ENCODE peak calls at places on chromosomes 11 and 22, in nine cellular contexts. T, W, J, E, V, H, Q, F and L are unnamed samples.
A peak's percentile ranks its signal among the peaks of the same experiment; 100 is the strongest.

GRCh38 chr11:66280428-66280827 is 2.5 kb downstream of the CNIH2 start:
- DNase-seq in T (no peak), H (no peak), W (no peak), F (no peak), V (no peak), E (no peak), J (no peak), Q (no peak), L (no peak)

GRCh38 chr11:3074912-3075589 is 17.8 kb upstream of the CARS1 start:
- DNase-seq in F (no peak), E (no peak), H (no peak), V (no peak), T (no peak), W (no peak), Q (no peak), J (no peak), L (no peak)

GRCh38 chr11:94728541-94728940 is 39.6 kb upstream of the AMOTL1 start:
- DNase-seq in H (no peak), W (no peak), V (no peak), E (no peak), J (no peak), T (no peak), Q (no peak), F (no peak), L (no peak)

GRCh38 chr11:2316169-2316962 is 14.6 kb downstream of the TSPAN32 start:
- DNase-seq in Q (no peak), E (peak; percentile 45), F (no peak), V (no peak), T (no peak), W (no peak), H (no peak), J (peak; percentile 9), L (no peak)

GRCh38 chr11:62143727-62144126 is 19.9 kb downstream of the INCENP start:
- DNase-seq in Q (no peak), E (peak; percentile 46), V (peak; percentile 26), T (no peak), H (no peak), F (no peak), J (no peak), W (no peak), L (no peak)

GRCh38 chr11:65788801-65789200 is 1.9 kb downstream of the OVOL1 start:
- DNase-seq in F (no peak), Q (no peak), W (no peak), V (no peak), T (no peak), H (no peak), J (no peak), E (no peak), L (no peak)

GRCh38 chr22:44184006-44184405 is 3.3 kb downstream of the PARVG start:
- DNase-seq in F (no peak), W (peak; percentile 37), Q (no peak), J (no peak), E (no peak), T (no peak), V (no peak), H (no peak), L (no peak)

GRCh38 chr11:29527391-29527936 is 489.4 kb downstream of the KCNA4 start:
- DNase-seq in H (no peak), F (no peak), W (no peak), T (peak; percentile 15), Q (peak; percentile 31), J (no peak), E (no peak), V (no peak), L (no peak)

GRCh38 chr11:110182886-110183285 is 89.7 kb downstream of the ZC3H12C start:
- DNase-seq in E (no peak), W (no peak), V (no peak), H (no peak), T (peak; percentile 60), Q (no peak), J (no peak), F (no peak), L (no peak)

GRCh38 chr22:33918676-33919590 is 1.3 kb downstream of the LARGE1 start:
- DNase-seq in E (no peak), T (no peak), Q (no peak), J (no peak), W (no peak), V (no peak), H (no peak), F (no peak), L (peak; percentile 6)

GRCh38 chr11:134037093-134037908 is 31.6 kb upstream of the JAM3 start:
- DNase-seq in W (no peak), Q (peak; percentile 67), H (peak; percentile 41), J (peak; percentile 45), T (no peak), F (peak; percentile 65), V (peak; percentile 91), E (peak; percentile 76), L (peak; percentile 78)

GRCh38 chr11:110455718-110456117 is 26.0 kb downstream of the FDX1 start:
- DNase-seq in T (no peak), F (no peak), Q (no peak), E (no peak), J (no peak), W (no peak), H (no peak), V (no peak), L (no peak)

GRCh38 chr22:46050916-46051614 is 74.1 kb upstream of the WNT7B start:
- DNase-seq in H (no peak), Q (no peak), F (no peak), J (peak; percentile 16), T (no peak), E (peak; percentile 49), V (peak; percentile 35), W (no peak), L (no peak)

GRCh38 chr11:3613998-3614741 is 27.6 kb downstream of the ART5 start:
- DNase-seq in E (peak; percentile 34), J (no peak), F (no peak), H (no peak), T (no peak), W (no peak), Q (no peak), V (no peak), L (no peak)

GRCh38 chr22:19800761-19801244 is 40.2 kb downstream of the TBX1 start:
- DNase-seq in Q (no peak), W (no peak), F (no peak), T (no peak), H (peak; percentile 20), E (no peak), V (no peak), J (no peak), L (no peak)

GRCh38 chr22:42970029-42970428 is 44.9 kb downstream of the PACSIN2 start:
- DNase-seq in V (no peak), F (no peak), H (no peak), E (no peak), T (no peak), W (no peak), J (no peak), Q (no peak), L (no peak)

GRCh38 chr11:35715649-35716048 is 53.1 kb downstream of the TRIM44 start:
- DNase-seq in H (no peak), E (no peak), V (no peak), T (no peak), W (no peak), J (no peak), F (no peak), Q (no peak), L (no peak)

GRCh38 chr11:69278091-69278867 is 15.7 kb upstream of the MYEOV start:
- DNase-seq in J (no peak), Q (peak; percentile 56), H (no peak), E (no peak), W (no peak), F (no peak), T (no peak), V (no peak), L (peak; percentile 43)

GRCh38 chr11:68367252-68367651 is 54.9 kb downstream of the LRP5 start:
- DNase-seq in F (no peak), Q (no peak), E (no peak), H (no peak), T (no peak), W (no peak), V (no peak), J (no peak), L (no peak)

GRCh38 chr11:71172680-71173079 is 79.7 kb downstream of the SHANK2 start:
- DNase-seq in F (no peak), Q (no peak), T (no peak), J (no peak), E (no peak), V (no peak), W (no peak), H (no peak), L (no peak)

GRCh38 chr11:129295746-129296145 is 79.9 kb upstream of the BARX2 start:
- DNase-seq in E (no peak), J (no peak), W (no peak), T (no peak), F (no peak), H (no peak), V (no peak), Q (no peak), L (no peak)